ENCODE peak calls at places on chromosome 12, in seven cellular contexts. A is neural crest cell, M is fibroblast of the aortic adventitia, K is hepatocyte, L is IMR-90, S is sigmoid colon, J is endothelial cell. Y is an unnamed sample.

GRCh38 chr12:129245769-129246168 is 392.5 kb downstream of the GLT1D1 start:
- DNase-seq in S (no peak), M (no peak), J (no peak), L (no peak), K (no peak), A (no peak), Y (no peak)

GRCh38 chr12:98355322-98355721 is 160.1 kb upstream of the TMPO start:
- DNase-seq in S (no peak), A (no peak), M (peak), J (no peak), L (peak), K (no peak), Y (no peak)

GRCh38 chr12:116390656-116391335 is 113.3 kb upstream of the MED13L start:
- DNase-seq in M (no peak), L (no peak), S (no peak), K (no peak), J (no peak), A (no peak), Y (no peak)

GRCh38 chr12:79451988-79452387 is 238.8 kb downstream of the PAWR start:
- DNase-seq in J (no peak), L (peak), K (peak), A (no peak), M (peak), S (peak), Y (peak)

GRCh38 chr12:80412343-80412953 is 31.6 kb upstream of the PTPRQ start:
- DNase-seq in S (no peak), K (peak), A (no peak), M (peak), J (no peak), L (peak), Y (peak)

GRCh38 chr12:3131129-3131528 is 54.0 kb downstream of the TSPAN9 start:
- DNase-seq in M (no peak), A (no peak), K (no peak), J (no peak), L (no peak), S (no peak), Y (no peak)

GRCh38 chr12:113903381-113903863 is 62.7 kb downstream of the RBM19 start:
- DNase-seq in K (no peak), M (peak), A (no peak), S (no peak), J (no peak), L (peak), Y (no peak)

GRCh38 chr12:124404162-124404561 is 109.3 kb downstream of the RFLNA start:
- DNase-seq in L (no peak), A (no peak), S (peak), K (no peak), M (peak), J (no peak), Y (no peak)

GRCh38 chr12:108518101-108518715 is 3.1 kb downstream of the FICD start:
- DNase-seq in K (no peak), J (no peak), A (no peak), L (no peak), S (no peak), M (no peak), Y (no peak)

GRCh38 chr12:120479458-120479857 is 9.9 kb upstream of the SRSF9 start:
- DNase-seq in K (no peak), A (no peak), M (no peak), J (no peak), L (no peak), S (no peak), Y (no peak)

GRCh38 chr12:93109794-93110203 is 180.7 kb upstream of the EEA1 start:
- DNase-seq in K (no peak), M (no peak), J (no peak), A (no peak), L (no peak), S (no peak), Y (no peak)

GRCh38 chr12:44874981-44875416 is 1.1 kb downstream of the NELL2 start:
- DNase-seq in J (peak), K (no peak), L (no peak), S (no peak), A (no peak), M (no peak), Y (peak)

GRCh38 chr12:113214938-113215400 is 6.3 kb upstream of the TPCN1 start:
- DNase-seq in S (peak), K (peak), M (peak), J (no peak), L (peak), A (no peak), Y (no peak)

GRCh38 chr12:123931686-123932321 is 40.8 kb downstream of the CCDC92 start:
- DNase-seq in K (no peak), J (no peak), S (no peak), L (no peak), A (no peak), M (no peak), Y (no peak)

GRCh38 chr12:79086546-79086945 is 222.0 kb downstream of the SYT1 start:
- DNase-seq in L (no peak), M (peak), J (no peak), K (no peak), A (no peak), S (no peak), Y (no peak)

GRCh38 chr12:78403681-78404080 is 460.9 kb upstream of the SYT1 start:
- DNase-seq in K (no peak), A (no peak), S (no peak), L (peak), J (no peak), M (peak), Y (no peak)

GRCh38 chr12:11746024-11746771 is 96.7 kb downstream of the ETV6 start:
- DNase-seq in M (no peak), J (no peak), L (peak), K (no peak), A (no peak), S (no peak), Y (no peak)

GRCh38 chr12:62625238-62625637 is 158.6 kb downstream of the MON2 start:
- DNase-seq in S (no peak), J (no peak), M (peak), L (peak), A (no peak), K (peak), Y (no peak)

GRCh38 chr12:3313655-3314305 is 177.2 kb upstream of the PRMT8 start:
- DNase-seq in K (no peak), L (peak), S (no peak), A (no peak), J (peak), M (no peak), Y (peak)

GRCh38 chr12:53489242-53489915 is 9.9 kb downstream of the MAP3K12 start:
- DNase-seq in M (no peak), A (no peak), L (no peak), J (no peak), K (no peak), S (peak), Y (no peak)

GRCh38 chr12:92424338-92424737 is 278.5 kb upstream of the PLEKHG7 start:
- DNase-seq in A (no peak), J (no peak), L (peak), M (peak), S (no peak), K (no peak), Y (peak)

GRCh38 chr12:120209851-120210250 is 8.9 kb upstream of the RPLP0 start:
- DNase-seq in S (no peak), A (no peak), M (no peak), K (no peak), J (no peak), L (no peak), Y (no peak)

GRCh38 chr12:101915856-101916255 is 38.5 kb downstream of the DRAM1 start:
- DNase-seq in J (no peak), K (no peak), A (no peak), M (no peak), S (no peak), L (no peak), Y (no peak)

GRCh38 chr12:75533239-75533638 is 21.8 kb upstream of the KRR1 start:
- DNase-seq in L (no peak), J (no peak), M (no peak), A (no peak), S (no peak), K (no peak), Y (no peak)

GRCh38 chr12:71694099-71694820 is 8.4 kb downstream of the TMEM19 start:
- DNase-seq in L (no peak), M (no peak), J (no peak), S (no peak), K (no peak), A (no peak), Y (no peak)

GRCh38 chr12:68440068-68440581 is 108.0 kb upstream of the MDM1 start:
- DNase-seq in M (no peak), K (no peak), A (no peak), L (peak), J (no peak), S (no peak), Y (no peak)

GRCh38 chr12:124191024-124191359 is 103.9 kb upstream of the RFLNA start:
- DNase-seq in A (no peak), J (no peak), S (no peak), M (no peak), K (no peak), L (no peak), Y (peak)

GRCh38 chr12:123033392-123034021 is 53.0 kb downstream of the ARL6IP4 start:
- DNase-seq in A (no peak), L (no peak), J (no peak), K (no peak), S (no peak), M (no peak), Y (no peak)

GRCh38 chr12:27780612-27781408 is 774 bp upstream of the MANSC4 start:
- DNase-seq in J (peak), A (no peak), S (peak), M (peak), L (peak), K (peak), Y (peak)

GRCh38 chr12:102172436-102172835 is 25.2 kb downstream of the PMCH start:
- DNase-seq in K (no peak), A (no peak), L (peak), S (no peak), J (no peak), M (peak), Y (no peak)

GRCh38 chr12:109115758-109116610 is at the start of gene ACACB:
- DNase-seq in K (peak), S (peak), L (no peak), M (no peak), A (no peak), J (no peak), Y (no peak)

GRCh38 chr12:29783773-29784666 is at the start of gene TMTC1:
- DNase-seq in J (peak), S (peak), K (peak), A (peak), M (peak), L (peak), Y (peak)

GRCh38 chr12:40211185-40211584 is 13.6 kb upstream of the LRRK2 start:
- DNase-seq in K (no peak), A (no peak), L (no peak), S (no peak), M (no peak), J (no peak), Y (no peak)

GRCh38 chr12:40207551-40207950 is 17.2 kb upstream of the LRRK2 start:
- DNase-seq in A (no peak), K (no peak), J (no peak), M (no peak), S (no peak), L (no peak), Y (no peak)

GRCh38 chr12:40212566-40212965 is 12.2 kb upstream of the LRRK2 start:
- DNase-seq in K (no peak), S (no peak), A (no peak), M (no peak), J (no peak), L (no peak), Y (no peak)

GRCh38 chr12:40209886-40210285 is 14.9 kb upstream of the LRRK2 start:
- DNase-seq in A (no peak), K (no peak), J (no peak), L (no peak), S (no peak), M (no peak), Y (no peak)

GRCh38 chr12:40208707-40209106 is 16.1 kb upstream of the LRRK2 start:
- DNase-seq in K (no peak), S (no peak), M (no peak), L (no peak), A (no peak), J (no peak), Y (no peak)
- TF ChIP-seq CTCF in K (no peak), S (no peak), M (no peak), L (no peak), A (no peak), J (no peak), Y (no peak)

DNA sequence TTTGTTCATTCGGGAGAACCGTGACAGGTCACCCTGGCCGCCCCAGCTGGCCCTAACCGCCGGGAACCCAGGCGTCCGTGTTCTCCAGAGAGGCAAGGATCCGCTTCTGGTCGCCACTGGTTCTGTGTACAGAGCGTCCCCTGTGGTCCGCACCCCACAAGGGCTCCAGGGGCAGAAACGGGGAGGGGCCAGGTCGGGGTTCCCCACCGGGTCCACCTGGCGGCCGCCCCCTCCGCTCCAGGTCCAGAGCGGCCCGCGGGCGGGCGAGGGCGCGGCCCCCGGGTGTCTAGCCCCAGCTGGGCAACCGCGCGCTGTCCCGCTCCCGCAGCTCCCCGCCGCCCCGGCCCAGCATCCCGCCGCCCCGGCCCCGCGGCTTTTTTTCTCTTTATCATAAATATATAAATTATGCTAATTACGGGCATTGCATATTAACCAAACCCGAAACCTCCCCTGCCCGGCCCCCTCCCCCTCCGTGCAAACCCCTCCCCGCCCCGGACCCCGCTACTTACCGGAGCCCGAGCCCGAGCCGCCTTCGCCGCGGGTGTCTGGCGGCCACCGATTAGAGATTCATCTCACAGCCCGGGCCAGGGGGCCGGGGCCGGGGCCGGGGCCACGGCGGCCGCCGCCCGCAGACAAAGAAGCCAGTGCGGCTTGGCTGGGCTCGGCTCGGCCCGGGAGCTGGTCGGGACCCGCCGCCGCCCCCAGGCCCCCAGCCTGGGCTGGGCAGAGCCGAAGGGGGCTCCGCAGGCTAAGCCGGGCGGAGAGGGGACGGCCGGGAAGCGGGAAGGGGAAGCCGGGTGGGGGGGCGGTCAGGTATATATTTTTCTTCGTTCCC is 512 bp downstream of the POU6F1 start:
- DNase-seq in J (peak), S (peak), L (no peak), M (no peak), A (peak), K (peak), Y (peak)
- TF ChIP-seq CTCF in J (peak), S (no peak), L (peak), M (peak), A (peak), K (peak), Y (peak)

GRCh38 chr12:91178139-91178561 is 4.5 kb downstream of the DCN start:
- DNase-seq in A (no peak), M (peak), J (no peak), K (peak), S (no peak), L (peak), Y (peak)
- TF ChIP-seq CTCF in A (peak), M (peak), J (no peak), K (peak), S (peak), L (peak), Y (peak)

GRCh38 chr12:85564786-85565185 is 271.4 kb downstream of the RASSF9 start:
- DNase-seq in J (no peak), A (no peak), K (no peak), L (no peak), S (no peak), M (no peak), Y (no peak)

GRCh38 chr12:85573635-85574214 is 262.5 kb downstream of the RASSF9 start:
- DNase-seq in S (no peak), M (no peak), K (no peak), J (no peak), L (no peak), A (no peak), Y (no peak)

GRCh38 chr12:85572956-85573355 is 263.3 kb downstream of the RASSF9 start:
- DNase-seq in K (no peak), J (no peak), A (no peak), M (peak), S (no peak), L (no peak), Y (no peak)

GRCh38 chr12:85568395-85569103 is 267.7 kb downstream of the RASSF9 start:
- DNase-seq in J (no peak), M (no peak), L (no peak), S (no peak), K (no peak), A (no peak), Y (no peak)

GRCh38 chr12:85569261-85569660 is 266.9 kb downstream of the RASSF9 start:
- DNase-seq in A (no peak), J (no peak), L (no peak), M (no peak), K (no peak), S (no peak), Y (no peak)
- TF ChIP-seq CTCF in A (no peak), J (no peak), L (no peak), M (no peak), K (no peak), S (no peak), Y (no peak)